ENCODE peak calls at places on chromosome 20, in six cellular contexts. L, U, B, D, K and R are unnamed samples.

GRCh38 chr20:36121981-36122930 is 32.3 kb upstream of the EPB41L1 start:
- DNase-seq in L (no peak), U (no peak), B (peak), D (no peak), K (no peak), R (peak)

GRCh38 chr20:6489361-6490154 is 277.9 kb upstream of the BMP2 start:
- DNase-seq in L (no peak), U (no peak), B (no peak), D (peak), K (no peak), R (no peak)

GRCh38 chr20:34075647-34076046 is 36.4 kb downstream of the EIF2S2 start:
- DNase-seq in L (peak), U (no peak), B (no peak), D (no peak), K (no peak), R (no peak)

GRCh38 chr20:25280574-25281535 is 33.0 kb downstream of the PYGB start:
- DNase-seq in L (peak), U (no peak), B (no peak), D (no peak), K (no peak), R (no peak)

GRCh38 chr20:3672864-3673550 is 8.8 kb downstream of the ADAM33 start:
- DNase-seq in L (no peak), U (no peak), B (no peak), D (no peak), K (no peak), R (no peak)

GRCh38 chr20:34337982-34338756 is 24.9 kb upstream of the ITCH start:
- DNase-seq in L (no peak), U (no peak), B (no peak), D (no peak), K (no peak), R (no peak)

GRCh38 chr20:47610247-47610944 is 108.7 kb downstream of the NCOA3 start:
- DNase-seq in L (no peak), U (no peak), B (peak), D (no peak), K (no peak), R (no peak)

GRCh38 chr20:10861086-10861485 is 187.3 kb upstream of the JAG1 start:
- DNase-seq in L (no peak), U (no peak), B (no peak), D (no peak), K (no peak), R (no peak)

GRCh38 chr20:46044896-46045295 is 15.9 kb downstream of the SLC12A5 start:
- DNase-seq in L (no peak), U (no peak), B (no peak), D (no peak), K (no peak), R (no peak)

GRCh38 chr20:23637282-23638221 is at the start of gene CST3:
- DNase-seq in L (peak), U (peak), B (peak), D (peak), K (peak), R (peak)

GRCh38 chr20:41499961-41500725 is 118.0 kb downstream of the CHD6 start:
- DNase-seq in L (no peak), U (no peak), B (no peak), D (no peak), K (no peak), R (no peak)

GRCh38 chr20:36472656-36473071 is 68.7 kb upstream of the MYL9 start:
- DNase-seq in L (peak), U (no peak), B (peak), D (no peak), K (peak), R (peak)

GRCh38 chr20:2759603-2760360 is 40.6 kb downstream of the CPXM1 start:
- DNase-seq in L (no peak), U (no peak), B (no peak), D (no peak), K (no peak), R (no peak)

GRCh38 chr20:50274570-50275430 is 84.2 kb downstream of the CEBPB start:
- DNase-seq in L (no peak), U (no peak), B (no peak), D (peak), K (no peak), R (no peak)

GRCh38 chr20:35329435-35330139 is 37.4 kb upstream of the FAM83C start:
- DNase-seq in L (peak), U (peak), B (no peak), D (peak), K (peak), R (no peak)

GRCh38 chr20:50346372-50347347 is 156.0 kb downstream of the CEBPB start:
- DNase-seq in L (no peak), U (peak), B (no peak), D (no peak), K (no peak), R (no peak)

GRCh38 chr20:34663213-34663943 is 13.5 kb downstream of the PIGU start:
- DNase-seq in L (no peak), U (no peak), B (no peak), D (no peak), K (no peak), R (no peak)

GRCh38 chr20:57598060-57598459 is 22.2 kb downstream of the ZBP1 start:
- DNase-seq in L (no peak), U (peak), B (no peak), D (no peak), K (no peak), R (no peak)

GRCh38 chr20:58993332-58994248 is 12.5 kb downstream of the NELFCD start:
- DNase-seq in L (no peak), U (no peak), B (no peak), D (no peak), K (no peak), R (no peak)

GRCh38 chr20:6530254-6530653 is 237.2 kb upstream of the BMP2 start:
- DNase-seq in L (no peak), U (no peak), B (no peak), D (no peak), K (no peak), R (no peak)

GRCh38 chr20:37741055-37741454 is 47.2 kb downstream of the CTNNBL1 start:
- DNase-seq in L (no peak), U (no peak), B (no peak), D (peak), K (no peak), R (no peak)

DNA sequence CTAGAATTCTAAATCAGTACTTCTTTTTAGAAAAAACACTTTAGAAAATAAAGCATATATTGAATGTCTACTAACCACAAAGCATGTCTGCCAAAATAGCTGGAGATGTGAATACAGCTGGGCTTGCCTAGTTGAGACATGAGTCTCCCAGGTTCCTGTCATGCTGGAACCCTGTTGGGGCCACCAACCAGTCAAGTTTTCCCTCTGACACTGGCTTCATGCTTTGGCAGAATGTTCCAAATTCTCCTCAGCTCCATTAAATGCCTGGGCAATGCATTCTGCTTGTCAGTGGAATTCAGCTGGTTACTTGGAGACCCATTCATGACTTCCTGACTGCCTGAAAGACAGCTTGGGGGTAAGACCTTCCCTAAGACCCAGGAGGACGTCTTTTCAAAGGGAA is 87.2 kb downstream of the PRND start:
- DNase-seq in L (no peak), U (no peak), B (no peak), D (no peak), K (no peak), R (no peak)
- TF ChIP-seq JUND in L (no peak), U (no peak), B (no peak), D (no peak), K (no peak), R (no peak)

GRCh38 chr20:32059189-32059588 is 7.1 kb downstream of the HCK start:
- DNase-seq in L (no peak), U (no peak), B (no peak), D (no peak), K (no peak), R (no peak)

GRCh38 chr20:32068174-32068573 is 16.1 kb downstream of the HCK start:
- DNase-seq in L (no peak), U (no peak), B (no peak), D (no peak), K (no peak), R (no peak)

GRCh38 chr20:32067234-32067821 is 15.3 kb downstream of the HCK start:
- DNase-seq in L (no peak), U (no peak), B (no peak), D (no peak), K (no peak), R (no peak)

GRCh38 chr20:32062776-32063170 is 10.7 kb downstream of the HCK start:
- DNase-seq in L (no peak), U (no peak), B (no peak), D (no peak), K (no peak), R (no peak)

DNA sequence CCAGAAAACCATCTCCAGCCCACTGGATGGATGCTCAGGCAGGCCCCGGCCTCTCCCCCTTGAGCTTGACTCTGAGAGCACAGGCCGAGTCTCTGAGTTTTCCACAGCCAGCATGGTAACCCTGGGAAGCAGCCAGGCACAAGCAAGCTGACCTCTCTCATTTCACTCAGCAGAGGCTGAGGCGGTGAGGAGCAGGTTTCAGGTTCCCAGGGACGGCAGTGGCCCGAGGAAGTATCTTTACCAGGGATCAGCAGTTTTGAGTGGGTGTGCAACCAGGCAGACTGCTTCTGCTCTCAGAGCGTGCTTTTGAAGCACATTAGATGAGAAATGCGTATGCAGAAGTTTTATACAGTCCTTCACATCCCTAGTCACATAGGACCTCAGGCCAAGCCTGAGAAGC is 12.6 kb downstream of the HCK start:
- DNase-seq in L (no peak), U (no peak), B (no peak), D (no peak), K (no peak), R (no peak)
- TF ChIP-seq JUND in L (no peak), U (no peak), B (no peak), D (no peak), K (no peak), R (no peak)

DNA sequence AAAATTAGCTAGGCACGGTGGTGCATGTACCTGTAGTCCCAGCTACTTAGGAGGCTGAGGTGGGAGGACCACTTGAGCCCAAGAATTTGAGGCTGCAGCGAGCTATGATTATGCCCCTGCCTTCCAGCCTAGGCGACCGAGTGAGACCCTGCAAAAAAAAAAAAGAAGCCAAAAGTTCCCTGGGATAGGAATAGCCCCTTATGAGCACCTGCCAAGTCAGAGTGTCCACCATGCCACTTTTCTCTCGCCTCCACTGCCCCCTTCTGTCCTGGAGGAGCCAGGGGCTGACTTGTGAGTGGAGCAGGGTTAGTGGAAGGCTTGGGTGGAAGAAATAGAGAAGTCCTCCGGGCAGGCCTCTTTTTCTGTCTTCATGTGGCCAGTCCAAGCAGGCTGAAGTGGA is 12.1 kb upstream of the DDX27 start:
- DNase-seq in L (peak), U (no peak), B (no peak), D (peak), K (no peak), R (no peak)
- TF ChIP-seq JUND in L (no peak), U (no peak), B (no peak), D (no peak), K (no peak), R (no peak)

GRCh38 chr20:61581825-61582188 is 329.7 kb downstream of the CDH4 start:
- DNase-seq in L (no peak), U (no peak), B (no peak), D (no peak), K (no peak), R (no peak)
- TF ChIP-seq JUND in L (no peak), U (no peak), B (no peak), D (no peak), K (no peak), R (no peak)

DNA sequence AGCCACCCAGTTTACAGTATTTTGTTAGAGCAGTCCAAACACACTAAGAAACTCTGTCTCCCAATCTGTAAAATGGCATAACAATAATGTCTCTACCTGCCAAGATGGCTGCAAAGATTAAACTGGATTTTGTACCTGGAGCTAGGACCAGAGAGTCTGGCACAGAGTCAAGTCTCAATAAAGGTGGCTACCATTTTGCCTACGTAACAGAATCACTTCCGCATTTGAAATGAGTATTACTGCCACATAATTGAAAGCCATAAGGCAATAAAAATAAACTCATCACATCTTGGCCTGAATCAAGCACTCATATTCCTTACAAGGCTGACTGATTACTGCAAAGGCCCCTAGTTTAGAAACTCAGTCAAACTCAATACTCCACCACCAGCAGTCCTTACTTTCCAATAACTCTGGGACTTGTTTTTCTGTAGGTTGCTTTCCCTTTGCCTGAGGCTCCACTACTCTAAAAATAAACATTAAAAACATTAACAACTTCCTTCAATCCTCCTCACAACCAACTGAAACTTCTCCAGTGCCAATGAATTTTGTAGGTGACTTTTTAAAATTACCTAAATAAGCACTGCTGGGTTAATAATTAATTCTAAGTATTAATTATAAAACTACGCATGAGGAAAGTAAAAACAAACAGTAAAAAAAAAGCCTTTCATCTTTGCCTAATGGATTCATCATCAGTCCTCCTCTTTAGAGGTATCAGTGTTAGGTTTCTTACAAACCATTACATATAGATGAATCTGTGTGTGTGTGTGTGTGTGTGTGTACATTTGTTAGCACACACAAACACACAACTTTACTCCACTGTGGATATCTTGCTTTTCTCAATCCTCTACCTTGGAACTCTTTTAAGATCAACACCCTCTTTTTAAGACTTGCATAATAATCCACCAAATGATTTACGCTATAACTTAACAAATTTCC is 3.8 kb downstream of the KIF16B start:
- DNase-seq in L (no peak), U (no peak), B (no peak), D (no peak), K (no peak), R (peak)
- TF ChIP-seq JUND in L (no peak), U (no peak), B (no peak), D (no peak), K (no peak), R (no peak)

GRCh38 chr20:16018881-16019280 is 554.4 kb downstream of the KIF16B start:
- DNase-seq in L (no peak), U (no peak), B (no peak), D (no peak), K (no peak), R (no peak)

GRCh38 chr20:16017656-16018055 is 555.6 kb downstream of the KIF16B start:
- DNase-seq in L (no peak), U (no peak), B (no peak), D (no peak), K (no peak), R (no peak)

GRCh38 chr20:16025084-16025483 is 548.2 kb downstream of the KIF16B start:
- DNase-seq in L (no peak), U (no peak), B (no peak), D (no peak), K (no peak), R (no peak)

GRCh38 chr20:16020971-16021370 is 552.3 kb downstream of the KIF16B start:
- DNase-seq in L (no peak), U (no peak), B (no peak), D (no peak), K (no peak), R (no peak)
- TF ChIP-seq JUND in L (no peak), U (no peak), B (no peak), D (no peak), K (no peak), R (no peak)

DNA sequence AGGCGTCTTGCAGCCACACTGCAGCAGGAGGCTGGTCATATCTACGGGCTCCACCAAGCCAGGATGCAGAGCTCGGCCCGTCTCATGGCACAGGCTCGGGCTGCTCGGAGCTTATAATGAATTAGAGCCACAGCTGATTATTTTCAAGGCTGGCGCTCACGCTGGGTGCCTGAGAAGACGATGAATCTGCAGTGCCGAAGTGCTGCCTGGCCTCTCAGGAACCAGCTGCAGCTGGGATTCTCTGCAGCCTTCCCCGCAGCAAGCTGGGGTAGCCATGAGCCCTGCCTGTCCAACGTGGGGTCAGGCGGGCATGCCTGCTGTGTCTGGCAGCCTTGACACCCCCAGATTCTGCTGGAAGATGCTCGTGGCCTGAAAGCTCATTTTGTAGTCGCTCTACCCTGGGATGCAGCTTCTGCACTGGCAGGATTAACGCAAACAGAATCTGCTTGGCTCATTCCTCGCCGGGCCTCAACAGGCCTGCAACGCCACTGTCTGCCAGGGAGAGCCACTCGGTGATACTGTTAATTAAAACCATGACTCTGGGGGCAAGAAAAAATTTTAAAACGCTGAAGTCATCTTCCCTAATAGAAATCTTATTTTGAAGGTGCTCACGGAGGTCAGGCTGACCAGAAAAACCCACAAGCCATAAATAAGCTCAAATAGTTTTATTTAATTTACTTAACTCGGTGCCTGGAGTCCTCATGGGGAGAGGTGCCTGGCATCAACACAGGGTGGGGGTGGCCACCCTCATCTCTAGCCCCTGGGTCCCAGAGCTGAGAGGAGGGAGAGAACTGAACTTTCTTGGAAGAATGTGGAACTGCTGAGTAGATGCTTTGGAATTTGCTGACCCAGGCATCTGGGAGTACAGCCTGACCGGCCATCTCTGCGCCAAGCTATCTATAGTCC is 104.5 kb downstream of the CDH26 start:
- DNase-seq in L (no peak), U (peak), B (no peak), D (no peak), K (no peak), R (peak)
- TF ChIP-seq JUND in L (no peak), U (no peak), B (no peak), D (no peak), K (no peak), R (no peak)

GRCh38 chr20:52888096-52888495 is 84.1 kb upstream of the TSHZ2 start:
- DNase-seq in L (no peak), U (no peak), B (no peak), D (no peak), K (no peak), R (no peak)

GRCh38 chr20:52890130-52890529 is 82.0 kb upstream of the TSHZ2 start:
- DNase-seq in L (no peak), U (no peak), B (no peak), D (no peak), K (no peak), R (no peak)

GRCh38 chr20:52893498-52893897 is 78.7 kb upstream of the TSHZ2 start:
- DNase-seq in L (no peak), U (no peak), B (no peak), D (no peak), K (no peak), R (no peak)

GRCh38 chr20:52892023-52892422 is 80.1 kb upstream of the TSHZ2 start:
- DNase-seq in L (no peak), U (no peak), B (no peak), D (no peak), K (no peak), R (no peak)

GRCh38 chr20:52889225-52889624 is 82.9 kb upstream of the TSHZ2 start:
- DNase-seq in L (no peak), U (no peak), B (no peak), D (no peak), K (no peak), R (no peak)
- TF ChIP-seq JUND in L (no peak), U (no peak), B (no peak), D (no peak), K (no peak), R (no peak)